ENCODE peak calls at places on chromosome 20, in six cellular contexts. V is activated T-cell treated with anti-CD3 and anti-CD28 coated beads, Interleukin-2, amount 50 U/mL, for 4 hours; Y is PC-9; X is pancreas; Z is frontal cortex; T is progenitor cell of endocrine pancreas. W is an unnamed sample.

GRCh38 chr20:20463933-20464374 is 96.0 kb downstream of the INSM1 start:
- DNase-seq in V (no peak), Y (no peak), X (no peak), Z (no peak), T (no peak), W (peak)

GRCh38 chr20:20677186-20677585 is 35.3 kb downstream of the RALGAPA2 start:
- DNase-seq in V (no peak), Y (no peak), X (no peak), Z (no peak), T (no peak), W (no peak)

GRCh38 chr20:57498425-57499400 is 26.2 kb downstream of the CTCFL start:
- DNase-seq in V (peak), Y (no peak), X (no peak), Z (no peak), T (no peak), W (no peak)

GRCh38 chr20:52076164-52076563 is 115.4 kb downstream of the ZFP64 start:
- DNase-seq in V (no peak), Y (no peak), X (no peak), Z (no peak), T (no peak), W (no peak)

GRCh38 chr20:36097331-36097730 is 57.2 kb upstream of the EPB41L1 start:
- DNase-seq in V (no peak), Y (peak), X (no peak), Z (no peak), T (no peak), W (no peak)

GRCh38 chr20:36309643-36310042 is 3.5 kb downstream of the DLGAP4 start:
- DNase-seq in V (no peak), Y (no peak), X (no peak), Z (no peak), T (no peak), W (no peak)

GRCh38 chr20:13995086-13995665 is at the start of gene MACROD2:
- DNase-seq in V (no peak), Y (peak), X (peak), Z (peak), T (peak), W (peak)

GRCh38 chr20:44253528-44253927 is 6.4 kb downstream of the GDAP1L1 start:
- DNase-seq in V (no peak), Y (no peak), X (no peak), Z (no peak), T (no peak), W (no peak)

GRCh38 chr20:38127011-38127621 is 38.0 kb downstream of the TGM2 start:
- DNase-seq in V (no peak), Y (peak), X (peak), Z (peak), T (no peak), W (no peak)

GRCh38 chr20:3051385-3052019 is 5.7 kb downstream of the MRPS26 start:
- DNase-seq in V (no peak), Y (no peak), X (no peak), Z (no peak), T (no peak), W (no peak)

GRCh38 chr20:50395258-50395729 is 114.9 kb upstream of the PTPN1 start:
- DNase-seq in V (no peak), Y (peak), X (no peak), Z (no peak), T (no peak), W (peak)

GRCh38 chr20:24208652-24209051 is 220.1 kb upstream of the GGTLC1 start:
- DNase-seq in V (no peak), Y (no peak), X (no peak), Z (no peak), T (no peak), W (no peak)

GRCh38 chr20:52749938-52750337 is 222.2 kb upstream of the TSHZ2 start:
- DNase-seq in V (no peak), Y (no peak), X (no peak), Z (no peak), T (no peak), W (no peak)

GRCh38 chr20:35490736-35491181 is 35.4 kb downstream of the CEP250 start:
- DNase-seq in V (peak), Y (no peak), X (no peak), Z (no peak), T (no peak), W (no peak)

GRCh38 chr20:8095648-8096572 is 36.2 kb upstream of the PLCB1 start:
- DNase-seq in V (no peak), Y (no peak), X (no peak), Z (no peak), T (no peak), W (no peak)

GRCh38 chr20:52529856-52530255 is 338.3 kb upstream of the ZFP64 start:
- DNase-seq in V (no peak), Y (no peak), X (no peak), Z (no peak), T (no peak), W (no peak)

GRCh38 chr20:45111799-45112471 is 3.0 kb downstream of the WFDC5 start:
- DNase-seq in V (no peak), Y (no peak), X (no peak), Z (no peak), T (no peak), W (no peak)

GRCh38 chr20:51456511-51457280 is 85.8 kb downstream of the NFATC2 start:
- DNase-seq in V (no peak), Y (peak), X (peak), Z (peak), T (no peak), W (peak)

GRCh38 chr20:22333885-22334545 is 250.4 kb downstream of the FOXA2 start:
- DNase-seq in V (no peak), Y (no peak), X (peak), Z (peak), T (peak), W (peak)

GRCh38 chr20:62143976-62144825 is 632 bp downstream of the SS18L1 start:
- DNase-seq in V (peak), Y (peak), X (peak), Z (peak), T (no peak), W (no peak)

GRCh38 chr20:35005463-35005961 is 49.8 kb downstream of the MYH7B start:
- DNase-seq in V (no peak), Y (no peak), X (peak), Z (no peak), T (no peak), W (no peak)

GRCh38 chr20:63682384-63683139 is 13.9 kb upstream of the TNFRSF6B start:
- DNase-seq in V (no peak), Y (peak), X (no peak), Z (peak), T (no peak), W (peak)